ENCODE peak calls at places on chromosomes 2 and 18, in five cellular contexts. G is lower lobe of right lung, W is WERI-Rb-1, B is GM06990, A is GM23338. O is an unnamed sample.

GRCh38 chr18:45687617-45688016 is 36.4 kb upstream of the SLC14A1 start:
- DNase-seq in G (no peak), W (no peak), B (peak; percentile 60), A (no peak), O (peak; percentile 43)

GRCh38 chr18:59957957-59958356 is 58.2 kb downstream of the PMAIP1 start:
- DNase-seq in G (no peak), W (peak; percentile 88), B (peak; percentile 46), A (no peak), O (peak; percentile 59)

GRCh38 chr2:63712748-63713147 is 124.0 kb downstream of the MDH1 start:
- DNase-seq in G (no peak), W (peak; percentile 84), B (no peak), A (no peak), O (no peak)

GRCh38 chr2:43133708-43134570 is 92.5 kb downstream of the ZFP36L2 start:
- DNase-seq in G (peak; percentile 80), W (no peak), B (peak; percentile 57), A (no peak), O (peak; percentile 74)

GRCh38 chr2:33496150-33496549 is 19.7 kb downstream of the RASGRP3 start:
- DNase-seq in G (no peak), W (no peak), B (no peak), A (no peak), O (no peak)

GRCh38 chr2:73892631-73893329 is at the start of gene ACTG2:
- DNase-seq in G (no peak), W (no peak), B (no peak), A (no peak), O (no peak)

GRCh38 chr18:2304378-2305175 is 266.7 kb downstream of the METTL4 start:
- DNase-seq in G (no peak), W (no peak), B (no peak), A (no peak), O (no peak)

GRCh38 chr2:43542285-43542933 is 53.4 kb downstream of the THADA start:
- DNase-seq in G (no peak), W (no peak), B (peak; percentile 13), A (peak; percentile 42), O (peak; percentile 28)

GRCh38 chr2:190283783-190284182 is 35.8 kb downstream of the HIBCH start:
- DNase-seq in G (no peak), W (no peak), B (no peak), A (no peak), O (no peak)

GRCh38 chr2:241935314-241935713 is 65.8 kb downstream of the RTP5 start:
- DNase-seq in G (no peak), W (no peak), B (no peak), A (no peak), O (no peak)

GRCh38 chr2:109176928-109177327 is 47.9 kb downstream of the SH3RF3 start:
- DNase-seq in G (no peak), W (peak; percentile 79), B (no peak), A (no peak), O (no peak)

GRCh38 chr2:241636182-241636982 is 576 bp downstream of the THAP4 start:
- DNase-seq in G (peak; percentile 68), W (peak; percentile 36), B (peak; percentile 70), A (peak; percentile 75), O (peak; percentile 43)

GRCh38 chr2:23330214-23330613 is 54.8 kb upstream of the KLHL29 start:
- DNase-seq in G (no peak), W (peak; percentile 31), B (no peak), A (peak; percentile 86), O (peak; percentile 12)

GRCh38 chr2:43312751-43313641 is 86.6 kb upstream of the ZFP36L2 start:
- DNase-seq in G (no peak), W (no peak), B (no peak), A (peak; percentile 15), O (no peak)

GRCh38 chr2:195586062-195586713 is 70.8 kb upstream of the SLC39A10 start:
- DNase-seq in G (no peak), W (no peak), B (no peak), A (peak; percentile 78), O (no peak)

GRCh38 chr18:60755134-60755533 is 382.6 kb upstream of the MC4R start:
- DNase-seq in G (no peak), W (no peak), B (no peak), A (no peak), O (no peak)

GRCh38 chr2:208077286-208077685 is 47.0 kb downstream of the CRYGD start:
- DNase-seq in G (no peak), W (no peak), B (no peak), A (no peak), O (no peak)

GRCh38 chr2:241555711-241556110 is 2.8 kb upstream of the BOK start:
- DNase-seq in G (no peak), W (no peak), B (no peak), A (no peak), O (no peak)

GRCh38 chr2:239261796-239262475 is 138.9 kb downstream of the HDAC4 start:
- DNase-seq in G (no peak), W (no peak), B (no peak), A (no peak), O (no peak)

GRCh38 chr2:79876430-79876829 is 363.6 kb downstream of the CTNNA2 start:
- DNase-seq in G (no peak), W (peak; percentile 44), B (no peak), A (peak; percentile 60), O (peak; percentile 33)

GRCh38 chr18:3605562-3606443 is 155.8 kb downstream of the TGIF1 start:
- DNase-seq in G (no peak), W (no peak), B (no peak), A (peak; percentile 42), O (no peak)

GRCh38 chr2:161046876-161047275 is 113.4 kb upstream of the TANK start:
- DNase-seq in G (no peak), W (no peak), B (no peak), A (no peak), O (no peak)

GRCh38 chr2:230225486-230225885 is at the start of gene SP140:
- DNase-seq in G (peak; percentile 72), W (no peak), B (peak; percentile 76), A (no peak), O (peak; percentile 90)

GRCh38 chr2:27264253-27264752 is 1.5 kb upstream of the SLC30A3 start:
- DNase-seq in G (no peak), W (peak; percentile 71), B (no peak), A (peak; percentile 77), O (peak; percentile 12)

GRCh38 chr2:149200109-149200520 is 130.3 kb upstream of the LYPD6 start:
- DNase-seq in G (no peak), W (no peak), B (no peak), A (no peak), O (no peak)

GRCh38 chr2:202703091-202703490 is 68.3 kb downstream of the FAM117B start:
- DNase-seq in G (no peak), W (no peak), B (no peak), A (no peak), O (no peak)

GRCh38 chr18:68847219-68847860 is 49.5 kb downstream of the CCDC102B start:
- DNase-seq in G (no peak), W (no peak), B (peak; percentile 1), A (peak; percentile 29), O (peak; percentile 36)

GRCh38 chr2:24351981-24352380 is 8.4 kb downstream of the ITSN2 start:
- DNase-seq in G (no peak), W (no peak), B (no peak), A (no peak), O (no peak)

GRCh38 chr2:39736593-39736992 is 42.5 kb downstream of the THUMPD2 start:
- DNase-seq in G (no peak), W (no peak), B (no peak), A (no peak), O (no peak)

GRCh38 chr2:103353754-103354153 is 591.9 kb downstream of the TMEM182 start:
- DNase-seq in G (no peak), W (no peak), B (no peak), A (no peak), O (no peak)

GRCh38 chr2:240790370-240791210 is 29.4 kb downstream of the KIF1A start:
- DNase-seq in G (peak; percentile 40), W (no peak), B (no peak), A (no peak), O (no peak)

GRCh38 chr18:58611471-58612131 is 17.3 kb downstream of the ALPK2 start:
- DNase-seq in G (no peak), W (peak; percentile 29), B (no peak), A (peak; percentile 88), O (no peak)

GRCh38 chr2:226794751-226795171 is 4.9 kb downstream of the IRS1 start:
- DNase-seq in G (no peak), W (no peak), B (no peak), A (peak; percentile 43), O (no peak)

GRCh38 chr2:9092383-9093282 is 89.1 kb upstream of the MBOAT2 start:
- DNase-seq in G (no peak), W (no peak), B (no peak), A (no peak), O (no peak)

GRCh38 chr2:167595021-167595420 is 652.4 kb downstream of the STK39 start:
- DNase-seq in G (no peak), W (no peak), B (no peak), A (peak; percentile 15), O (no peak)
- TF ChIP-seq CTCF in G (no peak), W (no peak), B (no peak), A (peak; percentile 35), O (no peak)

DNA sequence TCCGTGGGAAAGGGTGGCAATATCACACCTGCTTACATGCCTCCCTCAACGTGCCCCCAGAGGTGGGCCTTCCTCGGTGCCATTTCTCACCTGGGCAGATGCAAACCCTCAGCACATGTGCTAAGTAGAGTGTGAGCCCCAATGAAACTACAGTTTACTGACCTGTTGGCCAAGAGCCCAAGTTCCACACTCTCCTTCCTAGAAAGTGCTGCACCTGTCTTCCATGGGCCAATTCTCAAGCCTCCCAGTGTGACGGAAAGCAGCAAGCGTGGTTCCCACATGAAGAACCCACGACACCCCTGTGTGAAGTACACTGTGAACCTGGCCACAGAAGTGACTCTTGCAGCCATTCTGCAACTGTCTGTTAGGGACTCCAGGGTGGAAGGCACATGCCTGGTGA is 73.7 kb downstream of the UXS1 start:
- DNase-seq in G (no peak), W (no peak), B (no peak), A (no peak), O (no peak)
- H3K36me3 ChIP-seq in G (peaks cover 49% of the 10 kb centered on the region), W (peaks cover 33% of the 10 kb centered on the region), B (peaks cover 11% of the 10 kb centered on the region), A (peaks cover 4% of the 10 kb centered on the region), O (no peaks in the 10 kb centered on the region)

DNA sequence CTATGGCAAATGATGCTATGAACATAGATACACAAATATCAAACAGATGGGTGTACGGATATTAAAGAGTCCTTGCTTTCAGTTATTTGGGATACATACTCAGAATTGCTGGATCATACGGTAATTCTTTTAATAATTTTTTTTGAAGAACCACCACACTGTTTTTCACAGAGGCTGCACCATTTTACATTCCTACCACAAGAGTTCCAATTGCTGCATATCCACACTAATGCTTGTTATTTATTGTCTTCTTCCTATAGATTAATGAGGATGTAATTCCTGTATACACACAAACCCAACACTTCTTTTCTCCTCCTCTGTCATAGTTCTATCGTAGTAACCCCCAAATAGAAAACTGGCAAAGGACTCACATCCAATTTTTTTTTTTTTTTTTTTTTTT is 21.7 kb downstream of the CD302 start:
- DNase-seq in G (no peak), W (no peak), B (no peak), A (no peak), O (no peak)
- TF ChIP-seq CTCF in G (no peak), W (no peak), B (no peak), A (peak; percentile 34), O (no peak)

DNA sequence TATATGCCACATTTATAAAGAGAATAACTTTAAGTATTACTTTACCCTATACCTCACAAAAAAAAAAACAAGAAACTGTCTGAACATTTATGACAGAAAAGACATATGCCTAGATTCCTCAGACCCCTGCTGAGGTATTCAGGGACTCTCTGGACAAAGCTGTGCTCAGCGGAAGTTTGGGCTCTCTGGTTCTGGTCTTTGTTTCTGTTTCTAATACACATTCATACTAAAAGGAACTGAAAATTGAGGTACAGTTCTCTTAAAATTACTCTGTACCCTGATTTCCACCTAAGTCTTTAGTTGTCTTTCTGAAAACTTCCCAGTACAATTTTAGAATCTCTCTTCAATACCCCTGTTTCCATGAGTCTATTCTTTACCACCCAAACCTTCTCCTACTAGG is 160.3 kb downstream of the IKZF2 start:
- DNase-seq in G (no peak), W (no peak), B (no peak), A (no peak), O (no peak)
- H3K36me3 ChIP-seq in G (no peaks in the 10 kb centered on the region), W (no peaks in the 10 kb centered on the region), B (no peaks in the 10 kb centered on the region), A (no peaks in the 10 kb centered on the region), O (no peaks in the 10 kb centered on the region)

O was measured in MM.1S.